ENCODE peak calls at places on chromosomes 12 and 14, in five cellular contexts. G, S, M, E and T are unnamed samples.

GRCh38 chr14:101709962-101710891 is 51.3 kb upstream of the PPP2R5C start:
- DNase-seq in G (no peak), S (peak; percentile 45), M (no peak), E (no peak), T (no peak)

GRCh38 chr14:102867826-102868580 is 54.5 kb upstream of the AMN start:
- DNase-seq in G (no peak), S (peak; percentile 84), M (no peak), E (no peak), T (no peak)

GRCh38 chr12:4417471-4417870 is 28.1 kb downstream of the FGF6 start:
- DNase-seq in G (no peak), S (no peak), M (no peak), E (no peak), T (no peak)

GRCh38 chr12:72264548-72265175 is 7.5 kb upstream of the TRHDE start:
- DNase-seq in G (peak; percentile 7), S (no peak), M (no peak), E (no peak), T (no peak)

GRCh38 chr14:94342334-94342934 is 19.3 kb upstream of the SERPINA6 start:
- DNase-seq in G (no peak), S (peak; percentile 94), M (peak; percentile 77), E (peak; percentile 67), T (no peak)

GRCh38 chr12:70695361-70696023 is 58.3 kb upstream of the PTPRB start:
- DNase-seq in G (no peak), S (peak; percentile 30), M (no peak), E (no peak), T (no peak)

GRCh38 chr12:93793007-93793406 is 115.8 kb downstream of the CRADD start:
- DNase-seq in G (no peak), S (no peak), M (no peak), E (no peak), T (no peak)

GRCh38 chr12:96326628-96327227 is 73.5 kb downstream of the CDK17 start:
- DNase-seq in G (no peak), S (no peak), M (no peak), E (no peak), T (no peak)

GRCh38 chr12:104220931-104221330 is 5.4 kb downstream of the TXNRD1 start:
- DNase-seq in G (no peak), S (no peak), M (no peak), E (peak; percentile 23), T (no peak)